ENCODE peak calls at places on chromosomes 7 and 10, in seven cellular contexts. B is nucleus accumbens, Z is KBM-7, K is astrocyte of the hippocampus, Q is uterus, E is GM13977, X is neural progenitor cell. F is an unnamed sample.

GRCh38 chr10:77116904-77117303 is 520.7 kb downstream of the KCNMA1 start:
- DNase-seq in X (no peak), E (no peak), Z (no peak), B (no peak), Q (no peak), K (no peak), F (no peak)

GRCh38 chr10:101536800-101537199 is 51.3 kb downstream of the POLL start:
- DNase-seq in B (no peak), E (peak), Q (no peak), X (peak), Z (peak), K (no peak), F (no peak)

GRCh38 chr10:123795196-123795780 is 96.3 kb downstream of the CPXM2 start:
- DNase-seq in K (no peak), X (no peak), B (no peak), Z (no peak), Q (no peak), E (no peak), F (no peak)

GRCh38 chr10:81957976-81958375 is 83.0 kb downstream of the NRG3 start:
- DNase-seq in E (no peak), Q (no peak), B (no peak), X (no peak), Z (no peak), K (peak), F (no peak)

GRCh38 chr10:43689955-43690771 is 41.5 kb upstream of the ZNF32 start:
- DNase-seq in Z (peak), B (peak), E (peak), X (peak), K (peak), Q (peak), F (peak)

GRCh38 chr7:30453859-30454258 is 24.7 kb downstream of the NOD1 start:
- DNase-seq in Q (no peak), E (no peak), B (no peak), K (no peak), X (no peak), Z (no peak), F (no peak)

GRCh38 chr7:107694395-107694794 is 33.8 kb downstream of the SLC26A4 start:
- DNase-seq in X (no peak), Z (no peak), B (no peak), Q (no peak), K (peak), E (no peak), F (no peak)

GRCh38 chr10:91797077-91797690 is 1.0 kb upstream of the TNKS2 start:
- DNase-seq in K (no peak), B (no peak), E (no peak), X (no peak), Q (no peak), Z (no peak), F (no peak)

GRCh38 chr10:127576751-127577161 is 27.6 kb downstream of the NPS start:
- DNase-seq in B (no peak), X (no peak), Q (no peak), E (no peak), K (no peak), Z (no peak), F (no peak)

GRCh38 chr7:99014113-99014985 is 129.6 kb downstream of the SMURF1 start:
- DNase-seq in Q (peak), X (no peak), Z (no peak), E (no peak), K (no peak), B (no peak), F (no peak)